ENCODE peak calls at places on chromosomes 3 and 15, in six cellular contexts. Z is mesenchymal stem cell, U is IMR-90, V is neuronal stem cell, E is H9, W is trophoblast cell. B is an unnamed sample.

GRCh38 chr3:132638721-132639120 is 20.9 kb downstream of the ACAD11 start:
- DNase-seq in W (no peak), V (no peak), Z (no peak), E (no peak), U (no peak), B (no peak)

GRCh38 chr3:111012388-111013248 is 59.0 kb upstream of the NECTIN3 start:
- DNase-seq in U (no peak), Z (peak; percentile 10), W (peak; percentile 17), V (peak; percentile 9), E (peak; percentile 54), B (no peak)

GRCh38 chr15:68479406-68479805 is 47.4 kb upstream of the ITGA11 start:
- DNase-seq in V (no peak), Z (peak; percentile 43), E (no peak), U (peak; percentile 59), W (no peak), B (no peak)

GRCh38 chr15:100114526-100114925 is 227.2 kb downstream of the ADAMTS17 start:
- DNase-seq in V (peak; percentile 37), W (no peak), U (peak; percentile 48), E (no peak), Z (peak; percentile 77), B (no peak)

GRCh38 chr15:29040367-29040745 is 154.6 kb downstream of the APBA2 start:
- DNase-seq in E (no peak), V (peak; percentile 41), W (no peak), U (peak; percentile 70), Z (no peak), B (no peak)

GRCh38 chr3:186669378-186670084 is 3.7 kb downstream of the HRG start:
- DNase-seq in Z (no peak), E (no peak), V (no peak), U (no peak), W (no peak), B (no peak)

GRCh38 chr3:103499132-103499885 is 1064.5 kb downstream of the ZPLD1 start:
- DNase-seq in W (no peak), V (no peak), U (peak; percentile 66), E (no peak), Z (peak; percentile 3), B (no peak)

GRCh38 chr15:31080618-31081017 is 20.9 kb downstream of the TRPM1 start:
- DNase-seq in E (peak; percentile 91), V (peak; percentile 71), U (no peak), Z (peak; percentile 51), W (peak; percentile 60), B (peak; percentile 91)

GRCh38 chr3:124769462-124769861 is 39.2 kb downstream of the UMPS start:
- DNase-seq in E (no peak), V (no peak), Z (no peak), U (no peak), W (no peak), B (no peak)

GRCh38 chr3:1726741-1727140 is 371.9 kb upstream of the CNTN4 start:
- DNase-seq in E (no peak), U (no peak), V (no peak), Z (no peak), W (no peak), B (no peak)

GRCh38 chr15:70672081-70672480 is 91.3 kb downstream of the UACA start:
- DNase-seq in W (no peak), U (no peak), E (no peak), V (no peak), Z (peak; percentile 26), B (no peak)

GRCh38 chr3:42503251-42503924 is 945 bp downstream of the VIPR1 start:
- DNase-seq in Z (no peak), E (no peak), U (no peak), V (no peak), W (no peak), B (no peak)

GRCh38 chr3:17179381-17180205 is 294.8 kb downstream of the PLCL2 start:
- DNase-seq in U (peak; percentile 13), W (no peak), Z (peak; percentile 61), E (no peak), V (no peak), B (no peak)

GRCh38 chr15:92623435-92623834 is 32.1 kb downstream of the FAM174B start:
- DNase-seq in E (no peak), V (no peak), W (peak; percentile 20), U (no peak), Z (no peak), B (no peak)

GRCh38 chr3:23710555-23710954 is 95.2 kb upstream of the UBE2E1 start:
- DNase-seq in E (peak; percentile 86), V (no peak), Z (peak; percentile 99), W (peak; percentile 94), U (peak; percentile 98), B (no peak)

GRCh38 chr15:42166225-42166940 is 9.9 kb upstream of the PLA2G4F start:
- DNase-seq in U (no peak), E (no peak), W (no peak), Z (no peak), V (no peak), B (no peak)

GRCh38 chr3:71989165-71989564 is 204.2 kb upstream of the PROK2 start:
- DNase-seq in W (no peak), U (peak; percentile 13), E (no peak), Z (peak; percentile 11), V (no peak), B (no peak)

GRCh38 chr15:94083467-94083991 is 147.8 kb upstream of the MCTP2 start:
- DNase-seq in Z (peak; percentile 88), E (no peak), V (no peak), W (no peak), U (peak; percentile 38), B (no peak)

GRCh38 chr3:79027593-79027992 is 740.2 kb downstream of the ROBO1 start:
- DNase-seq in E (no peak), V (no peak), Z (no peak), U (no peak), W (no peak), B (no peak)

GRCh38 chr3:48678056-48678455 is 7.7 kb downstream of the NCKIPSD start:
- DNase-seq in Z (peak; percentile 31), W (no peak), U (peak; percentile 85), V (no peak), E (no peak), B (no peak)

GRCh38 chr15:34436126-34436955 is 1.3 kb downstream of the GOLGA8A start:
- DNase-seq in Z (no peak), E (peak; percentile 28), V (no peak), W (no peak), U (no peak), B (no peak)

GRCh38 chr3:197268319-197268718 is 30.1 kb downstream of the DLG1 start:
- DNase-seq in W (no peak), Z (no peak), E (no peak), V (no peak), U (no peak), B (no peak)

GRCh38 chr3:197266331-197266730 is 32.1 kb downstream of the DLG1 start:
- DNase-seq in U (no peak), V (no peak), Z (no peak), E (no peak), W (no peak), B (no peak)

GRCh38 chr3:197270558-197271317 is 27.7 kb downstream of the DLG1 start:
- DNase-seq in E (no peak), W (no peak), U (peak; percentile 29), V (no peak), Z (no peak), B (no peak)

DNA sequence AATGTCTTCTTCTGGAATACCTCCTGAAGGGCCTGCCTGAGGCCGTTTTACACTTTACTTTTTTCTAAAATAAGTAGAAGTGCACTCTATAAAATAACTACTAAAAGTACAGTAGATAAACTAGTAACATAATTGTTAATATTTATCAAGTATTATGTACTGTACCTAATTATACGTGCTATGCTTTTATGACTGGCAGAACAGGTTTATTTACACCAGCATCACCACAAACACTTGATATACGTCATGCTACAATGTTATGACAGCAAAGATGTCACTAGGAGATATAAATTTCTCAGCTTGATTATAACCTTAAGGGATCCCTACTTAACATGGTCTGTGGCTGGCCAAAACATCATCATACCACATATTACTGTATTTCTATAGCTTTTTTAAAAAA is 29.4 kb downstream of the DLG1 start:
- DNase-seq in E (no peak), U (no peak), W (no peak), V (no peak), Z (no peak), B (no peak)
- H2AFZ ChIP-seq in E (no peak overlapping the region), U (no peak overlapping the region), W (no peak overlapping the region), V (no peak overlapping the region), Z (no peak overlapping the region), B (no peak overlapping the region)

GRCh38 chr3:128547368-128547987 is 54.5 kb upstream of the GATA2 start:
- DNase-seq in Z (no peak), W (peak; percentile 65), E (no peak), V (no peak), U (peak; percentile 67), B (no peak)
- H3K4me2 ChIP-seq in Z (no peak overlapping the region), W (no peak overlapping the region), E (no peak overlapping the region), V (no peak overlapping the region), U (no peak overlapping the region), B (no peak overlapping the region)

DNA sequence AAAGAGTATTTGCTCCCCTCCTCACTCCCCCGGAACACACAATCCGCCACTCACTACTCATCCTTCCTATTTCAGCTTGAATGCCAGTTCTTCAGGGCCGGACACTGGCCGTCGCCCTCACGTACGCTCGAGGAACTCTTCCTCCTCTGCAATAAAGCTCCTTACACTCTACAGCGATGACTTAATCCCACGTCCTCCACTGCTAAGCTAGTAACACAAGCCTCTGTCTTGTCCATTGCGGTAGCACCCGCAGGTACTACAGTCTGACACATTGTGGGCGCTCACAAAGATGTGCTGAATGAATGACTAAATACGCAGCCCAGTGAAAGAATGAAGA is 625 bp upstream of the EPHB3 start:
- DNase-seq in V (no peak), Z (no peak), W (no peak), E (no peak), U (no peak), B (no peak)
- H2AK5ac ChIP-seq in V (no peak overlapping the region), Z (no peak overlapping the region), W (no peak overlapping the region), E (no peak overlapping the region), U (no peak overlapping the region), B (no peak overlapping the region)

DNA sequence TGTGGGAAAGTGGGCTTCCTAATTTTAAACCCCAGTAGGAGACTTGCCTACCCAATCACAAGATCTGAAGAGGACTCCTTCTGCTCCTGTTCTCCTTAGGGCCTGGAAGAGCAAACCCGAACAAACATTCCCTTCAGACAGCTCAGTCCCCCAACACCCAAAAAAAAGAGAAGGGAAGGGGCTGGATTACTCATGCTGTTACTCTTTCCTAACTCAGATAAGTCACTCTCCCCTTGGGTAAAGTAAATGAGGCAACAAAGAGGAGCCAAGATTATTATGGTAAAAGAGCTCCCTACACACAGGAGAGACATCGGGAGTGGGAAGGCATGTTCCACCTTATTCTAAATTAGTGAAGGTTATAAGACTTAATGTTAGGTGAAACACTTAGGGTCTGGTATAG is 18.1 kb upstream of the LEKR1 start:
- DNase-seq in V (no peak), Z (no peak), E (no peak), U (peak; percentile 55), W (no peak), B (no peak)
- H2AFZ ChIP-seq in V (no peak overlapping the region), Z (no peak overlapping the region), E (no peak overlapping the region), U (no peak overlapping the region), W (no peak overlapping the region), B (no peak overlapping the region)

GRCh38 chr15:98799991-98800390 is 151.7 kb downstream of the IGF1R start:
- DNase-seq in U (no peak), W (no peak), V (no peak), E (no peak), Z (no peak), B (no peak)

GRCh38 chr15:98796685-98797084 is 148.3 kb downstream of the IGF1R start:
- DNase-seq in U (no peak), V (no peak), Z (no peak), E (no peak), W (no peak), B (no peak)

GRCh38 chr15:98799461-98799971 is 151.2 kb downstream of the IGF1R start:
- DNase-seq in V (no peak), W (no peak), U (peak; percentile 8), E (no peak), Z (peak; percentile 78), B (no peak)

GRCh38 chr15:98800437-98801233 is 152.3 kb downstream of the IGF1R start:
- DNase-seq in V (peak; percentile 59), Z (peak; percentile 89), W (peak; percentile 30), E (peak; percentile 83), U (peak; percentile 86), B (no peak)

GRCh38 chr15:98798375-98798893 is 150.1 kb downstream of the IGF1R start:
- DNase-seq in Z (no peak), U (no peak), E (no peak), W (no peak), V (no peak), B (no peak)
- H3K4me2 ChIP-seq in Z (no peak overlapping the region), U (no peak overlapping the region), E (no peak overlapping the region), W (no peak overlapping the region), V (no peak overlapping the region), B (peak overlapping the region; percentile 96)

B was measured in H1.